ENCODE peak calls at places on chromosomes 16 and 17, in eight cellular contexts. One of them, this sample, is unnamed.

GRCh38 chr16:79528281-79528680 is 72.3 kb downstream of the MAF start:
- DNase-seq in activated T-cell treated with anti-CD3 and anti-CD28 coated beads, Interleukin-2, amount 50 U/mL, for 72 hours: no peak
- DNase-seq in stimulated activated effector memory CD8-positive, alpha-beta T cell treated with anti-CD3 and anti-CD28 coated beads, Interleukin-12 subunit alpha, Interleukin-12 subunit beta, amount 100 ng/mL, for 72 hours: no peak
- DNase-seq in central memory CD4-positive, alpha-beta T cell: no peak
- DNase-seq in NCI-H1694 treated with DMSO at 0.1 percent for 48 hours: no peak
- DNase-seq in ureter: no peak
- DNase-seq in activated naive CD8-positive, alpha-beta T cell treated with anti-CD3 and anti-CD28 coated beads, Interleukin-2, amount 50 U/mL, for 16 hours: no peak
- DNase-seq in renal cortical epithelial cell: no peak
- DNase-seq in this sample: no peak

GRCh38 chr17:66290097-66290722 is 12.2 kb upstream of the PRKCA start:
- DNase-seq in activated T-cell treated with anti-CD3 and anti-CD28 coated beads, Interleukin-2, amount 50 U/mL, for 72 hours: no peak
- DNase-seq in stimulated activated effector memory CD8-positive, alpha-beta T cell treated with anti-CD3 and anti-CD28 coated beads, Interleukin-12 subunit alpha, Interleukin-12 subunit beta, amount 100 ng/mL, for 72 hours: no peak
- DNase-seq in central memory CD4-positive, alpha-beta T cell: no peak
- DNase-seq in NCI-H1694 treated with DMSO at 0.1 percent for 48 hours: no peak
- DNase-seq in ureter: no peak
- DNase-seq in activated naive CD8-positive, alpha-beta T cell treated with anti-CD3 and anti-CD28 coated beads, Interleukin-2, amount 50 U/mL, for 16 hours: no peak
- DNase-seq in renal cortical epithelial cell: no peak
- DNase-seq in this sample: peak

GRCh38 chr16:57133911-57134310 is 41.5 kb downstream of the CPNE2 start:
- DNase-seq in activated T-cell treated with anti-CD3 and anti-CD28 coated beads, Interleukin-2, amount 50 U/mL, for 72 hours: peak
- DNase-seq in stimulated activated effector memory CD8-positive, alpha-beta T cell treated with anti-CD3 and anti-CD28 coated beads, Interleukin-12 subunit alpha, Interleukin-12 subunit beta, amount 100 ng/mL, for 72 hours: no peak
- DNase-seq in central memory CD4-positive, alpha-beta T cell: no peak
- DNase-seq in NCI-H1694 treated with DMSO at 0.1 percent for 48 hours: no peak
- DNase-seq in ureter: no peak
- DNase-seq in activated naive CD8-positive, alpha-beta T cell treated with anti-CD3 and anti-CD28 coated beads, Interleukin-2, amount 50 U/mL, for 16 hours: no peak
- DNase-seq in renal cortical epithelial cell: no peak
- DNase-seq in this sample: no peak

GRCh38 chr17:30336369-30337171 is 2.7 kb upstream of the TMIGD1 start:
- DNase-seq in activated T-cell treated with anti-CD3 and anti-CD28 coated beads, Interleukin-2, amount 50 U/mL, for 72 hours: peak
- DNase-seq in stimulated activated effector memory CD8-positive, alpha-beta T cell treated with anti-CD3 and anti-CD28 coated beads, Interleukin-12 subunit alpha, Interleukin-12 subunit beta, amount 100 ng/mL, for 72 hours: peak
- DNase-seq in central memory CD4-positive, alpha-beta T cell: peak
- DNase-seq in NCI-H1694 treated with DMSO at 0.1 percent for 48 hours: peak
- DNase-seq in ureter: peak
- DNase-seq in activated naive CD8-positive, alpha-beta T cell treated with anti-CD3 and anti-CD28 coated beads, Interleukin-2, amount 50 U/mL, for 16 hours: peak
- DNase-seq in renal cortical epithelial cell: peak
- DNase-seq in this sample: peak

GRCh38 chr17:19724501-19725420 is 8.4 kb upstream of the SLC47A2 start:
- DNase-seq in activated T-cell treated with anti-CD3 and anti-CD28 coated beads, Interleukin-2, amount 50 U/mL, for 72 hours: peak
- DNase-seq in stimulated activated effector memory CD8-positive, alpha-beta T cell treated with anti-CD3 and anti-CD28 coated beads, Interleukin-12 subunit alpha, Interleukin-12 subunit beta, amount 100 ng/mL, for 72 hours: peak
- DNase-seq in central memory CD4-positive, alpha-beta T cell: peak
- DNase-seq in NCI-H1694 treated with DMSO at 0.1 percent for 48 hours: no peak
- DNase-seq in ureter: peak
- DNase-seq in activated naive CD8-positive, alpha-beta T cell treated with anti-CD3 and anti-CD28 coated beads, Interleukin-2, amount 50 U/mL, for 16 hours: no peak
- DNase-seq in renal cortical epithelial cell: peak
- DNase-seq in this sample: peak

GRCh38 chr16:17334096-17334495 is 136.7 kb downstream of the XYLT1 start:
- DNase-seq in activated T-cell treated with anti-CD3 and anti-CD28 coated beads, Interleukin-2, amount 50 U/mL, for 72 hours: no peak
- DNase-seq in stimulated activated effector memory CD8-positive, alpha-beta T cell treated with anti-CD3 and anti-CD28 coated beads, Interleukin-12 subunit alpha, Interleukin-12 subunit beta, amount 100 ng/mL, for 72 hours: no peak
- DNase-seq in central memory CD4-positive, alpha-beta T cell: no peak
- DNase-seq in NCI-H1694 treated with DMSO at 0.1 percent for 48 hours: no peak
- DNase-seq in ureter: no peak
- DNase-seq in activated naive CD8-positive, alpha-beta T cell treated with anti-CD3 and anti-CD28 coated beads, Interleukin-2, amount 50 U/mL, for 16 hours: no peak
- DNase-seq in renal cortical epithelial cell: no peak
- DNase-seq in this sample: no peak

GRCh38 chr17:81508639-81509047 is 4.0 kb downstream of the ACTG1 start:
- DNase-seq in activated T-cell treated with anti-CD3 and anti-CD28 coated beads, Interleukin-2, amount 50 U/mL, for 72 hours: no peak
- DNase-seq in stimulated activated effector memory CD8-positive, alpha-beta T cell treated with anti-CD3 and anti-CD28 coated beads, Interleukin-12 subunit alpha, Interleukin-12 subunit beta, amount 100 ng/mL, for 72 hours: peak
- DNase-seq in central memory CD4-positive, alpha-beta T cell: no peak
- DNase-seq in NCI-H1694 treated with DMSO at 0.1 percent for 48 hours: no peak
- DNase-seq in ureter: no peak
- DNase-seq in activated naive CD8-positive, alpha-beta T cell treated with anti-CD3 and anti-CD28 coated beads, Interleukin-2, amount 50 U/mL, for 16 hours: no peak
- DNase-seq in renal cortical epithelial cell: peak
- DNase-seq in this sample: peak

GRCh38 chr17:45837187-45837586 is 7.5 kb upstream of the SPPL2C start:
- DNase-seq in activated T-cell treated with anti-CD3 and anti-CD28 coated beads, Interleukin-2, amount 50 U/mL, for 72 hours: no peak
- DNase-seq in stimulated activated effector memory CD8-positive, alpha-beta T cell treated with anti-CD3 and anti-CD28 coated beads, Interleukin-12 subunit alpha, Interleukin-12 subunit beta, amount 100 ng/mL, for 72 hours: no peak
- DNase-seq in central memory CD4-positive, alpha-beta T cell: no peak
- DNase-seq in NCI-H1694 treated with DMSO at 0.1 percent for 48 hours: no peak
- DNase-seq in ureter: no peak
- DNase-seq in activated naive CD8-positive, alpha-beta T cell treated with anti-CD3 and anti-CD28 coated beads, Interleukin-2, amount 50 U/mL, for 16 hours: no peak
- DNase-seq in renal cortical epithelial cell: no peak
- DNase-seq in this sample: no peak

GRCh38 chr16:53821957-53822625 is 118.1 kb downstream of the FTO start:
- DNase-seq in activated T-cell treated with anti-CD3 and anti-CD28 coated beads, Interleukin-2, amount 50 U/mL, for 72 hours: no peak
- DNase-seq in stimulated activated effector memory CD8-positive, alpha-beta T cell treated with anti-CD3 and anti-CD28 coated beads, Interleukin-12 subunit alpha, Interleukin-12 subunit beta, amount 100 ng/mL, for 72 hours: no peak
- DNase-seq in central memory CD4-positive, alpha-beta T cell: no peak
- DNase-seq in NCI-H1694 treated with DMSO at 0.1 percent for 48 hours: no peak
- DNase-seq in ureter: no peak
- DNase-seq in activated naive CD8-positive, alpha-beta T cell treated with anti-CD3 and anti-CD28 coated beads, Interleukin-2, amount 50 U/mL, for 16 hours: no peak
- DNase-seq in renal cortical epithelial cell: peak
- DNase-seq in this sample: no peak

GRCh38 chr16:84841787-84842300 is 22.1 kb downstream of the CRISPLD2 start:
- DNase-seq in activated T-cell treated with anti-CD3 and anti-CD28 coated beads, Interleukin-2, amount 50 U/mL, for 72 hours: no peak
- DNase-seq in stimulated activated effector memory CD8-positive, alpha-beta T cell treated with anti-CD3 and anti-CD28 coated beads, Interleukin-12 subunit alpha, Interleukin-12 subunit beta, amount 100 ng/mL, for 72 hours: no peak
- DNase-seq in central memory CD4-positive, alpha-beta T cell: no peak
- DNase-seq in NCI-H1694 treated with DMSO at 0.1 percent for 48 hours: no peak
- DNase-seq in ureter: no peak
- DNase-seq in activated naive CD8-positive, alpha-beta T cell treated with anti-CD3 and anti-CD28 coated beads, Interleukin-2, amount 50 U/mL, for 16 hours: no peak
- DNase-seq in renal cortical epithelial cell: peak
- DNase-seq in this sample: no peak

GRCh38 chr16:86616906-86617305 is 38.6 kb downstream of the FOXL1 start:
- DNase-seq in activated T-cell treated with anti-CD3 and anti-CD28 coated beads, Interleukin-2, amount 50 U/mL, for 72 hours: no peak
- DNase-seq in stimulated activated effector memory CD8-positive, alpha-beta T cell treated with anti-CD3 and anti-CD28 coated beads, Interleukin-12 subunit alpha, Interleukin-12 subunit beta, amount 100 ng/mL, for 72 hours: no peak
- DNase-seq in central memory CD4-positive, alpha-beta T cell: no peak
- DNase-seq in NCI-H1694 treated with DMSO at 0.1 percent for 48 hours: no peak
- DNase-seq in ureter: no peak
- DNase-seq in activated naive CD8-positive, alpha-beta T cell treated with anti-CD3 and anti-CD28 coated beads, Interleukin-2, amount 50 U/mL, for 16 hours: no peak
- DNase-seq in renal cortical epithelial cell: no peak
- DNase-seq in this sample: peak

GRCh38 chr17:75059369-75060345 is 12.6 kb downstream of the KCTD2 start:
- DNase-seq in activated T-cell treated with anti-CD3 and anti-CD28 coated beads, Interleukin-2, amount 50 U/mL, for 72 hours: no peak
- DNase-seq in stimulated activated effector memory CD8-positive, alpha-beta T cell treated with anti-CD3 and anti-CD28 coated beads, Interleukin-12 subunit alpha, Interleukin-12 subunit beta, amount 100 ng/mL, for 72 hours: no peak
- DNase-seq in central memory CD4-positive, alpha-beta T cell: no peak
- DNase-seq in NCI-H1694 treated with DMSO at 0.1 percent for 48 hours: peak
- DNase-seq in ureter: no peak
- DNase-seq in activated naive CD8-positive, alpha-beta T cell treated with anti-CD3 and anti-CD28 coated beads, Interleukin-2, amount 50 U/mL, for 16 hours: no peak
- DNase-seq in renal cortical epithelial cell: peak
- DNase-seq in this sample: peak

GRCh38 chr16:89534147-89534788 is 26.1 kb downstream of the SPG7 start:
- DNase-seq in activated T-cell treated with anti-CD3 and anti-CD28 coated beads, Interleukin-2, amount 50 U/mL, for 72 hours: no peak
- DNase-seq in stimulated activated effector memory CD8-positive, alpha-beta T cell treated with anti-CD3 and anti-CD28 coated beads, Interleukin-12 subunit alpha, Interleukin-12 subunit beta, amount 100 ng/mL, for 72 hours: no peak
- DNase-seq in central memory CD4-positive, alpha-beta T cell: peak
- DNase-seq in NCI-H1694 treated with DMSO at 0.1 percent for 48 hours: no peak
- DNase-seq in ureter: no peak
- DNase-seq in activated naive CD8-positive, alpha-beta T cell treated with anti-CD3 and anti-CD28 coated beads, Interleukin-2, amount 50 U/mL, for 16 hours: no peak
- DNase-seq in renal cortical epithelial cell: peak
- DNase-seq in this sample: peak

GRCh38 chr16:2039286-2040030 is 8.2 kb downstream of the NTHL1 start:
- DNase-seq in activated T-cell treated with anti-CD3 and anti-CD28 coated beads, Interleukin-2, amount 50 U/mL, for 72 hours: no peak
- DNase-seq in stimulated activated effector memory CD8-positive, alpha-beta T cell treated with anti-CD3 and anti-CD28 coated beads, Interleukin-12 subunit alpha, Interleukin-12 subunit beta, amount 100 ng/mL, for 72 hours: no peak
- DNase-seq in central memory CD4-positive, alpha-beta T cell: no peak
- DNase-seq in NCI-H1694 treated with DMSO at 0.1 percent for 48 hours: no peak
- DNase-seq in ureter: peak
- DNase-seq in activated naive CD8-positive, alpha-beta T cell treated with anti-CD3 and anti-CD28 coated beads, Interleukin-2, amount 50 U/mL, for 16 hours: no peak
- DNase-seq in renal cortical epithelial cell: no peak
- DNase-seq in this sample: no peak

GRCh38 chr16:49352923-49353322 is 20.7 kb upstream of the C16orf78 start:
- DNase-seq in activated T-cell treated with anti-CD3 and anti-CD28 coated beads, Interleukin-2, amount 50 U/mL, for 72 hours: no peak
- DNase-seq in stimulated activated effector memory CD8-positive, alpha-beta T cell treated with anti-CD3 and anti-CD28 coated beads, Interleukin-12 subunit alpha, Interleukin-12 subunit beta, amount 100 ng/mL, for 72 hours: no peak
- DNase-seq in central memory CD4-positive, alpha-beta T cell: no peak
- DNase-seq in NCI-H1694 treated with DMSO at 0.1 percent for 48 hours: peak
- DNase-seq in ureter: no peak
- DNase-seq in activated naive CD8-positive, alpha-beta T cell treated with anti-CD3 and anti-CD28 coated beads, Interleukin-2, amount 50 U/mL, for 16 hours: no peak
- DNase-seq in renal cortical epithelial cell: no peak
- DNase-seq in this sample: no peak

GRCh38 chr17:35799942-35800341 is 4.5 kb upstream of the MMP28 start:
- DNase-seq in activated T-cell treated with anti-CD3 and anti-CD28 coated beads, Interleukin-2, amount 50 U/mL, for 72 hours: no peak
- DNase-seq in stimulated activated effector memory CD8-positive, alpha-beta T cell treated with anti-CD3 and anti-CD28 coated beads, Interleukin-12 subunit alpha, Interleukin-12 subunit beta, amount 100 ng/mL, for 72 hours: no peak
- DNase-seq in central memory CD4-positive, alpha-beta T cell: no peak
- DNase-seq in NCI-H1694 treated with DMSO at 0.1 percent for 48 hours: peak
- DNase-seq in ureter: peak
- DNase-seq in activated naive CD8-positive, alpha-beta T cell treated with anti-CD3 and anti-CD28 coated beads, Interleukin-2, amount 50 U/mL, for 16 hours: no peak
- DNase-seq in renal cortical epithelial cell: peak
- DNase-seq in this sample: peak

GRCh38 chr17:75390982-75391381 is 14.5 kb downstream of the GRB2 start:
- DNase-seq in activated T-cell treated with anti-CD3 and anti-CD28 coated beads, Interleukin-2, amount 50 U/mL, for 72 hours: no peak
- DNase-seq in stimulated activated effector memory CD8-positive, alpha-beta T cell treated with anti-CD3 and anti-CD28 coated beads, Interleukin-12 subunit alpha, Interleukin-12 subunit beta, amount 100 ng/mL, for 72 hours: no peak
- DNase-seq in central memory CD4-positive, alpha-beta T cell: no peak
- DNase-seq in NCI-H1694 treated with DMSO at 0.1 percent for 48 hours: no peak
- DNase-seq in ureter: no peak
- DNase-seq in activated naive CD8-positive, alpha-beta T cell treated with anti-CD3 and anti-CD28 coated beads, Interleukin-2, amount 50 U/mL, for 16 hours: no peak
- DNase-seq in renal cortical epithelial cell: no peak
- DNase-seq in this sample: peak

GRCh38 chr17:65532491-65532890 is 29.0 kb downstream of the AXIN2 start:
- DNase-seq in activated T-cell treated with anti-CD3 and anti-CD28 coated beads, Interleukin-2, amount 50 U/mL, for 72 hours: no peak
- DNase-seq in stimulated activated effector memory CD8-positive, alpha-beta T cell treated with anti-CD3 and anti-CD28 coated beads, Interleukin-12 subunit alpha, Interleukin-12 subunit beta, amount 100 ng/mL, for 72 hours: no peak
- DNase-seq in central memory CD4-positive, alpha-beta T cell: no peak
- DNase-seq in NCI-H1694 treated with DMSO at 0.1 percent for 48 hours: no peak
- DNase-seq in ureter: no peak
- DNase-seq in activated naive CD8-positive, alpha-beta T cell treated with anti-CD3 and anti-CD28 coated beads, Interleukin-2, amount 50 U/mL, for 16 hours: no peak
- DNase-seq in renal cortical epithelial cell: no peak
- DNase-seq in this sample: no peak

GRCh38 chr16:78489631-78490030 is 390.2 kb downstream of the WWOX start:
- DNase-seq in activated T-cell treated with anti-CD3 and anti-CD28 coated beads, Interleukin-2, amount 50 U/mL, for 72 hours: no peak
- DNase-seq in stimulated activated effector memory CD8-positive, alpha-beta T cell treated with anti-CD3 and anti-CD28 coated beads, Interleukin-12 subunit alpha, Interleukin-12 subunit beta, amount 100 ng/mL, for 72 hours: no peak
- DNase-seq in central memory CD4-positive, alpha-beta T cell: no peak
- DNase-seq in NCI-H1694 treated with DMSO at 0.1 percent for 48 hours: no peak
- DNase-seq in ureter: no peak
- DNase-seq in activated naive CD8-positive, alpha-beta T cell treated with anti-CD3 and anti-CD28 coated beads, Interleukin-2, amount 50 U/mL, for 16 hours: no peak
- DNase-seq in renal cortical epithelial cell: no peak
- DNase-seq in this sample: no peak

GRCh38 chr16:78437352-78437968 is 338.0 kb downstream of the WWOX start:
- DNase-seq in activated T-cell treated with anti-CD3 and anti-CD28 coated beads, Interleukin-2, amount 50 U/mL, for 72 hours: peak
- DNase-seq in stimulated activated effector memory CD8-positive, alpha-beta T cell treated with anti-CD3 and anti-CD28 coated beads, Interleukin-12 subunit alpha, Interleukin-12 subunit beta, amount 100 ng/mL, for 72 hours: peak
- DNase-seq in central memory CD4-positive, alpha-beta T cell: peak
- DNase-seq in NCI-H1694 treated with DMSO at 0.1 percent for 48 hours: peak
- DNase-seq in ureter: peak
- DNase-seq in activated naive CD8-positive, alpha-beta T cell treated with anti-CD3 and anti-CD28 coated beads, Interleukin-2, amount 50 U/mL, for 16 hours: no peak
- DNase-seq in renal cortical epithelial cell: no peak
- DNase-seq in this sample: peak

GRCh38 chr16:81808933-81809480 is 29.9 kb downstream of the PLCG2 start:
- DNase-seq in activated T-cell treated with anti-CD3 and anti-CD28 coated beads, Interleukin-2, amount 50 U/mL, for 72 hours: peak
- DNase-seq in stimulated activated effector memory CD8-positive, alpha-beta T cell treated with anti-CD3 and anti-CD28 coated beads, Interleukin-12 subunit alpha, Interleukin-12 subunit beta, amount 100 ng/mL, for 72 hours: peak
- DNase-seq in central memory CD4-positive, alpha-beta T cell: no peak
- DNase-seq in NCI-H1694 treated with DMSO at 0.1 percent for 48 hours: no peak
- DNase-seq in ureter: no peak
- DNase-seq in activated naive CD8-positive, alpha-beta T cell treated with anti-CD3 and anti-CD28 coated beads, Interleukin-2, amount 50 U/mL, for 16 hours: no peak
- DNase-seq in renal cortical epithelial cell: no peak
- DNase-seq in this sample: no peak

GRCh38 chr17:77396610-77397009 is 255.8 kb downstream of the SEC14L1 start:
- DNase-seq in activated T-cell treated with anti-CD3 and anti-CD28 coated beads, Interleukin-2, amount 50 U/mL, for 72 hours: no peak
- DNase-seq in stimulated activated effector memory CD8-positive, alpha-beta T cell treated with anti-CD3 and anti-CD28 coated beads, Interleukin-12 subunit alpha, Interleukin-12 subunit beta, amount 100 ng/mL, for 72 hours: no peak
- DNase-seq in central memory CD4-positive, alpha-beta T cell: no peak
- DNase-seq in NCI-H1694 treated with DMSO at 0.1 percent for 48 hours: no peak
- DNase-seq in ureter: no peak
- DNase-seq in activated naive CD8-positive, alpha-beta T cell treated with anti-CD3 and anti-CD28 coated beads, Interleukin-2, amount 50 U/mL, for 16 hours: no peak
- DNase-seq in renal cortical epithelial cell: no peak
- DNase-seq in this sample: no peak

GRCh38 chr16:59048876-59049275 is 314.8 kb upstream of the GOT2 start:
- DNase-seq in activated T-cell treated with anti-CD3 and anti-CD28 coated beads, Interleukin-2, amount 50 U/mL, for 72 hours: no peak
- DNase-seq in stimulated activated effector memory CD8-positive, alpha-beta T cell treated with anti-CD3 and anti-CD28 coated beads, Interleukin-12 subunit alpha, Interleukin-12 subunit beta, amount 100 ng/mL, for 72 hours: no peak
- DNase-seq in central memory CD4-positive, alpha-beta T cell: no peak
- DNase-seq in NCI-H1694 treated with DMSO at 0.1 percent for 48 hours: no peak
- DNase-seq in ureter: no peak
- DNase-seq in activated naive CD8-positive, alpha-beta T cell treated with anti-CD3 and anti-CD28 coated beads, Interleukin-2, amount 50 U/mL, for 16 hours: no peak
- DNase-seq in renal cortical epithelial cell: no peak
- DNase-seq in this sample: peak

GRCh38 chr17:18117533-18117932 is 9.0 kb downstream of the MYO15A start:
- DNase-seq in activated T-cell treated with anti-CD3 and anti-CD28 coated beads, Interleukin-2, amount 50 U/mL, for 72 hours: no peak
- DNase-seq in stimulated activated effector memory CD8-positive, alpha-beta T cell treated with anti-CD3 and anti-CD28 coated beads, Interleukin-12 subunit alpha, Interleukin-12 subunit beta, amount 100 ng/mL, for 72 hours: no peak
- DNase-seq in central memory CD4-positive, alpha-beta T cell: no peak
- DNase-seq in NCI-H1694 treated with DMSO at 0.1 percent for 48 hours: no peak
- DNase-seq in ureter: no peak
- DNase-seq in activated naive CD8-positive, alpha-beta T cell treated with anti-CD3 and anti-CD28 coated beads, Interleukin-2, amount 50 U/mL, for 16 hours: no peak
- DNase-seq in renal cortical epithelial cell: peak
- DNase-seq in this sample: no peak

GRCh38 chr17:60506312-60506711 is 19.7 kb downstream of the APPBP2 start:
- DNase-seq in activated T-cell treated with anti-CD3 and anti-CD28 coated beads, Interleukin-2, amount 50 U/mL, for 72 hours: no peak
- DNase-seq in stimulated activated effector memory CD8-positive, alpha-beta T cell treated with anti-CD3 and anti-CD28 coated beads, Interleukin-12 subunit alpha, Interleukin-12 subunit beta, amount 100 ng/mL, for 72 hours: no peak
- DNase-seq in central memory CD4-positive, alpha-beta T cell: no peak
- DNase-seq in NCI-H1694 treated with DMSO at 0.1 percent for 48 hours: no peak
- DNase-seq in ureter: no peak
- DNase-seq in activated naive CD8-positive, alpha-beta T cell treated with anti-CD3 and anti-CD28 coated beads, Interleukin-2, amount 50 U/mL, for 16 hours: no peak
- DNase-seq in renal cortical epithelial cell: peak
- DNase-seq in this sample: peak

GRCh38 chr17:8138672-8139371 is 13.4 kb downstream of the PER1 start:
- DNase-seq in activated T-cell treated with anti-CD3 and anti-CD28 coated beads, Interleukin-2, amount 50 U/mL, for 72 hours: peak
- DNase-seq in stimulated activated effector memory CD8-positive, alpha-beta T cell treated with anti-CD3 and anti-CD28 coated beads, Interleukin-12 subunit alpha, Interleukin-12 subunit beta, amount 100 ng/mL, for 72 hours: peak
- DNase-seq in central memory CD4-positive, alpha-beta T cell: peak
- DNase-seq in NCI-H1694 treated with DMSO at 0.1 percent for 48 hours: peak
- DNase-seq in ureter: peak
- DNase-seq in activated naive CD8-positive, alpha-beta T cell treated with anti-CD3 and anti-CD28 coated beads, Interleukin-2, amount 50 U/mL, for 16 hours: peak
- DNase-seq in renal cortical epithelial cell: peak
- DNase-seq in this sample: peak

GRCh38 chr16:25893332-25893731 is 201.6 kb downstream of the HS3ST4 start:
- DNase-seq in activated T-cell treated with anti-CD3 and anti-CD28 coated beads, Interleukin-2, amount 50 U/mL, for 72 hours: no peak
- DNase-seq in stimulated activated effector memory CD8-positive, alpha-beta T cell treated with anti-CD3 and anti-CD28 coated beads, Interleukin-12 subunit alpha, Interleukin-12 subunit beta, amount 100 ng/mL, for 72 hours: no peak
- DNase-seq in central memory CD4-positive, alpha-beta T cell: no peak
- DNase-seq in NCI-H1694 treated with DMSO at 0.1 percent for 48 hours: no peak
- DNase-seq in ureter: no peak
- DNase-seq in activated naive CD8-positive, alpha-beta T cell treated with anti-CD3 and anti-CD28 coated beads, Interleukin-2, amount 50 U/mL, for 16 hours: no peak
- DNase-seq in renal cortical epithelial cell: no peak
- DNase-seq in this sample: no peak

GRCh38 chr16:66926171-66926570 is 836 bp upstream of the RRAD start:
- DNase-seq in activated T-cell treated with anti-CD3 and anti-CD28 coated beads, Interleukin-2, amount 50 U/mL, for 72 hours: no peak
- DNase-seq in stimulated activated effector memory CD8-positive, alpha-beta T cell treated with anti-CD3 and anti-CD28 coated beads, Interleukin-12 subunit alpha, Interleukin-12 subunit beta, amount 100 ng/mL, for 72 hours: no peak
- DNase-seq in central memory CD4-positive, alpha-beta T cell: no peak
- DNase-seq in NCI-H1694 treated with DMSO at 0.1 percent for 48 hours: no peak
- DNase-seq in ureter: no peak
- DNase-seq in activated naive CD8-positive, alpha-beta T cell treated with anti-CD3 and anti-CD28 coated beads, Interleukin-2, amount 50 U/mL, for 16 hours: no peak
- DNase-seq in renal cortical epithelial cell: peak
- DNase-seq in this sample: no peak

GRCh38 chr16:1022466-1022865 is 40.9 kb downstream of the SOX8 start:
- DNase-seq in activated T-cell treated with anti-CD3 and anti-CD28 coated beads, Interleukin-2, amount 50 U/mL, for 72 hours: no peak
- DNase-seq in stimulated activated effector memory CD8-positive, alpha-beta T cell treated with anti-CD3 and anti-CD28 coated beads, Interleukin-12 subunit alpha, Interleukin-12 subunit beta, amount 100 ng/mL, for 72 hours: no peak
- DNase-seq in central memory CD4-positive, alpha-beta T cell: no peak
- DNase-seq in NCI-H1694 treated with DMSO at 0.1 percent for 48 hours: no peak
- DNase-seq in ureter: no peak
- DNase-seq in activated naive CD8-positive, alpha-beta T cell treated with anti-CD3 and anti-CD28 coated beads, Interleukin-2, amount 50 U/mL, for 16 hours: no peak
- DNase-seq in renal cortical epithelial cell: no peak
- DNase-seq in this sample: no peak

GRCh38 chr16:3388325-3388724 is 12.5 kb downstream of the ZSCAN32 start:
- DNase-seq in activated T-cell treated with anti-CD3 and anti-CD28 coated beads, Interleukin-2, amount 50 U/mL, for 72 hours: no peak
- DNase-seq in stimulated activated effector memory CD8-positive, alpha-beta T cell treated with anti-CD3 and anti-CD28 coated beads, Interleukin-12 subunit alpha, Interleukin-12 subunit beta, amount 100 ng/mL, for 72 hours: no peak
- DNase-seq in central memory CD4-positive, alpha-beta T cell: no peak
- DNase-seq in NCI-H1694 treated with DMSO at 0.1 percent for 48 hours: no peak
- DNase-seq in ureter: no peak
- DNase-seq in activated naive CD8-positive, alpha-beta T cell treated with anti-CD3 and anti-CD28 coated beads, Interleukin-2, amount 50 U/mL, for 16 hours: no peak
- DNase-seq in renal cortical epithelial cell: no peak
- DNase-seq in this sample: no peak

GRCh38 chr17:21193031-21193430 is 20.9 kb downstream of the TMEM11 start:
- DNase-seq in activated T-cell treated with anti-CD3 and anti-CD28 coated beads, Interleukin-2, amount 50 U/mL, for 72 hours: no peak
- DNase-seq in stimulated activated effector memory CD8-positive, alpha-beta T cell treated with anti-CD3 and anti-CD28 coated beads, Interleukin-12 subunit alpha, Interleukin-12 subunit beta, amount 100 ng/mL, for 72 hours: no peak
- DNase-seq in central memory CD4-positive, alpha-beta T cell: no peak
- DNase-seq in NCI-H1694 treated with DMSO at 0.1 percent for 48 hours: no peak
- DNase-seq in ureter: no peak
- DNase-seq in activated naive CD8-positive, alpha-beta T cell treated with anti-CD3 and anti-CD28 coated beads, Interleukin-2, amount 50 U/mL, for 16 hours: no peak
- DNase-seq in renal cortical epithelial cell: no peak
- DNase-seq in this sample: no peak

GRCh38 chr16:73054131-73054496 is 6.2 kb upstream of the ZFHX3 start:
- DNase-seq in activated T-cell treated with anti-CD3 and anti-CD28 coated beads, Interleukin-2, amount 50 U/mL, for 72 hours: no peak
- DNase-seq in stimulated activated effector memory CD8-positive, alpha-beta T cell treated with anti-CD3 and anti-CD28 coated beads, Interleukin-12 subunit alpha, Interleukin-12 subunit beta, amount 100 ng/mL, for 72 hours: no peak
- DNase-seq in central memory CD4-positive, alpha-beta T cell: no peak
- DNase-seq in NCI-H1694 treated with DMSO at 0.1 percent for 48 hours: peak
- DNase-seq in ureter: no peak
- DNase-seq in activated naive CD8-positive, alpha-beta T cell treated with anti-CD3 and anti-CD28 coated beads, Interleukin-2, amount 50 U/mL, for 16 hours: no peak
- DNase-seq in renal cortical epithelial cell: no peak
- DNase-seq in this sample: no peak

This sample was measured in endothelial cell of umbilical vein.